ENCODE peak calls at places on chromosomes 4 and X, in six cellular contexts. One of them, this sample, is unnamed.

GRCh38 chr4:107978716-107979451 is 10.8 kb upstream of the HADH start:
- DNase-seq in H9: no peak
- DNase-seq in PC-9: no peak
- DNase-seq in IMR-90: no peak
- DNase-seq in suprapubic skin: no peak
- DNase-seq in CD8-positive, alpha-beta T cell: no peak
- DNase-seq in this sample: no peak

GRCh38 chr4:57588557-57588956 is 478.4 kb upstream of the IGFBP7 start:
- DNase-seq in H9: no peak
- DNase-seq in PC-9: no peak
- DNase-seq in IMR-90: no peak
- DNase-seq in suprapubic skin: no peak
- DNase-seq in CD8-positive, alpha-beta T cell: no peak
- DNase-seq in this sample: no peak

GRCh38 chr4:126958482-126958881 is 674.3 kb upstream of the INTU start:
- DNase-seq in H9: no peak
- DNase-seq in PC-9: no peak
- DNase-seq in IMR-90: no peak
- DNase-seq in suprapubic skin: no peak
- DNase-seq in CD8-positive, alpha-beta T cell: no peak
- DNase-seq in this sample: no peak

GRCh38 chr4:48058620-48059530 is 42.3 kb downstream of the NIPAL1 start:
- DNase-seq in H9: no peak
- DNase-seq in PC-9: peak; percentile 66
- DNase-seq in IMR-90: no peak
- DNase-seq in suprapubic skin: no peak
- DNase-seq in CD8-positive, alpha-beta T cell: no peak
- DNase-seq in this sample: no peak

GRCh38 chrX:103157511-103158316 is 57.2 kb upstream of the BEX4 start:
- DNase-seq in H9: no peak
- DNase-seq in PC-9: no peak
- DNase-seq in IMR-90: peak; percentile 27
- DNase-seq in suprapubic skin: no peak
- DNase-seq in CD8-positive, alpha-beta T cell: no peak
- DNase-seq in this sample: no peak

GRCh38 chr4:26242451-26242850 is 78.4 kb upstream of the RBPJ start:
- DNase-seq in H9: no peak
- DNase-seq in PC-9: peak; percentile 37
- DNase-seq in IMR-90: peak; percentile 40
- DNase-seq in suprapubic skin: no peak
- DNase-seq in CD8-positive, alpha-beta T cell: no peak
- DNase-seq in this sample: no peak

GRCh38 chrX:122552291-122552800 is 631.7 kb upstream of the GRIA3 start:
- DNase-seq in H9: no peak
- DNase-seq in PC-9: no peak
- DNase-seq in IMR-90: no peak
- DNase-seq in suprapubic skin: no peak
- DNase-seq in CD8-positive, alpha-beta T cell: no peak
- DNase-seq in this sample: no peak

GRCh38 chrX:56600141-56600540 is 36.7 kb downstream of the UBQLN2 start:
- DNase-seq in H9: no peak
- DNase-seq in PC-9: no peak
- DNase-seq in IMR-90: peak; percentile 2
- DNase-seq in suprapubic skin: no peak
- DNase-seq in CD8-positive, alpha-beta T cell: no peak
- DNase-seq in this sample: no peak

GRCh38 chr4:156970501-156971167 is 965 bp downstream of the PDGFC start:
- DNase-seq in H9: peak; percentile 64
- DNase-seq in PC-9: peak; percentile 58
- DNase-seq in IMR-90: peak; percentile 62
- DNase-seq in suprapubic skin: peak; percentile 82
- DNase-seq in CD8-positive, alpha-beta T cell: no peak
- DNase-seq in this sample: no peak

GRCh38 chrX:81201692-81202412 is at the start of the genes HMGN5 and SH3BGRL:
- DNase-seq in H9: peak; percentile 80
- DNase-seq in PC-9: no peak
- DNase-seq in IMR-90: peak; percentile 88
- DNase-seq in suprapubic skin: peak; percentile 80
- DNase-seq in CD8-positive, alpha-beta T cell: peak; percentile 77
- DNase-seq in this sample: peak; percentile 27

GRCh38 chr4:150619032-150619431 is 37.1 kb downstream of the MAB21L2 start:
- DNase-seq in H9: no peak
- DNase-seq in PC-9: no peak
- DNase-seq in IMR-90: peak; percentile 6
- DNase-seq in suprapubic skin: no peak
- DNase-seq in CD8-positive, alpha-beta T cell: no peak
- DNase-seq in this sample: no peak

GRCh38 chr4:34766935-34767859 is 1477.1 kb downstream of the ARAP2 start:
- DNase-seq in H9: no peak
- DNase-seq in PC-9: no peak
- DNase-seq in IMR-90: no peak
- DNase-seq in suprapubic skin: no peak
- DNase-seq in CD8-positive, alpha-beta T cell: no peak
- DNase-seq in this sample: no peak

GRCh38 chrX:100635989-100636320 is 651 bp downstream of the TSPAN6 start:
- DNase-seq in H9: no peak
- DNase-seq in PC-9: no peak
- DNase-seq in IMR-90: no peak
- DNase-seq in suprapubic skin: no peak
- DNase-seq in CD8-positive, alpha-beta T cell: no peak
- DNase-seq in this sample: no peak

GRCh38 chr4:73259552-73260140 is 1.0 kb upstream of the ANKRD17 start:
- DNase-seq in H9: no peak
- DNase-seq in PC-9: no peak
- DNase-seq in IMR-90: no peak
- DNase-seq in suprapubic skin: peak; percentile 50
- DNase-seq in CD8-positive, alpha-beta T cell: no peak
- DNase-seq in this sample: no peak

GRCh38 chr4:151014521-151015457 is at the start of gene LRBA:
- DNase-seq in H9: peak; percentile 95
- DNase-seq in PC-9: peak; percentile 82
- DNase-seq in IMR-90: peak; percentile 21
- DNase-seq in suprapubic skin: no peak
- DNase-seq in CD8-positive, alpha-beta T cell: peak; percentile 86
- DNase-seq in this sample: peak; percentile 22

GRCh38 chr4:148399004-148399403 is 43.2 kb downstream of the NR3C2 start:
- DNase-seq in H9: no peak
- DNase-seq in PC-9: no peak
- DNase-seq in IMR-90: no peak
- DNase-seq in suprapubic skin: no peak
- DNase-seq in CD8-positive, alpha-beta T cell: no peak
- DNase-seq in this sample: no peak

GRCh38 chr4:15793506-15794363 is 15.6 kb downstream of the CD38 start:
- DNase-seq in H9: no peak
- DNase-seq in PC-9: no peak
- DNase-seq in IMR-90: no peak
- DNase-seq in suprapubic skin: no peak
- DNase-seq in CD8-positive, alpha-beta T cell: no peak
- DNase-seq in this sample: no peak

GRCh38 chrX:13923845-13924244 is 105.8 kb downstream of the GEMIN8 start:
- DNase-seq in H9: no peak
- DNase-seq in PC-9: no peak
- DNase-seq in IMR-90: no peak
- DNase-seq in suprapubic skin: no peak
- DNase-seq in CD8-positive, alpha-beta T cell: no peak
- DNase-seq in this sample: no peak

GRCh38 chrX:150982235-150982785 is 825 bp upstream of the HMGB3 start:
- DNase-seq in H9: no peak
- DNase-seq in PC-9: no peak
- DNase-seq in IMR-90: no peak
- DNase-seq in suprapubic skin: no peak
- DNase-seq in CD8-positive, alpha-beta T cell: no peak
- DNase-seq in this sample: no peak

GRCh38 chr4:152862608-152863007 is 73.5 kb upstream of the FHDC1 start:
- DNase-seq in H9: no peak
- DNase-seq in PC-9: no peak
- DNase-seq in IMR-90: no peak
- DNase-seq in suprapubic skin: no peak
- DNase-seq in CD8-positive, alpha-beta T cell: no peak
- DNase-seq in this sample: no peak

GRCh38 chr4:147354994-147355393 is 125.9 kb upstream of the EDNRA start:
- DNase-seq in H9: no peak
- DNase-seq in PC-9: no peak
- DNase-seq in IMR-90: peak; percentile 61
- DNase-seq in suprapubic skin: no peak
- DNase-seq in CD8-positive, alpha-beta T cell: no peak
- DNase-seq in this sample: no peak

DNA sequence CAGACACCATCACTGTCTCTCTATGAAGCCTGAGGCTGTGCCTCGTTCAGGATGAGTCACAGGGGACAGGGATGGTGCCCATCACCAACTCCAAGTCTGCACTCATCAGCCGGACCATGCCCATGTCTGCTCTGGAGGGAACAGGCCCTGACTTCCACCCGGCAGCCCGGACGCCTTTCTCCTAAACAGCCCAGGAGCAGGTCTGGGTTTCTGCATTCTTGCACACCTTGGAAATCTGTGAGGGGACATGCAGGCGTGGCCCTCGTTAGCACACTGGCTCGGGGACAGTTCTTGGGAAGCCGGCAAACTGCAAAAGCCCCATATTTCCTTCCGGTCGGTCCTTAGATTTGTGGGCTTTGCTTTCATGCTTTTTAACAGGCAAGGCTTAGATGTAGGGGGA is 67.9 kb upstream of the AFAP1 start:
- DNase-seq in H9: no peak
- DNase-seq in PC-9: no peak
- DNase-seq in IMR-90: no peak
- DNase-seq in suprapubic skin: no peak
- DNase-seq in CD8-positive, alpha-beta T cell: no peak
- DNase-seq in this sample: no peak
- H3K27me3 ChIP-seq in H9: no peaks in the 10 kb centered on the region
- H3K27me3 ChIP-seq in PC-9: peaks cover 3% of the 10 kb centered on the region
- H3K27me3 ChIP-seq in IMR-90: peaks cover 81% of the 10 kb centered on the region
- H3K27me3 ChIP-seq in suprapubic skin: no peaks in the 10 kb centered on the region
- H3K27me3 ChIP-seq in CD8-positive, alpha-beta T cell: no peaks in the 10 kb centered on the region
- H3K27me3 ChIP-seq in this sample: no peaks in the 10 kb centered on the region

DNA sequence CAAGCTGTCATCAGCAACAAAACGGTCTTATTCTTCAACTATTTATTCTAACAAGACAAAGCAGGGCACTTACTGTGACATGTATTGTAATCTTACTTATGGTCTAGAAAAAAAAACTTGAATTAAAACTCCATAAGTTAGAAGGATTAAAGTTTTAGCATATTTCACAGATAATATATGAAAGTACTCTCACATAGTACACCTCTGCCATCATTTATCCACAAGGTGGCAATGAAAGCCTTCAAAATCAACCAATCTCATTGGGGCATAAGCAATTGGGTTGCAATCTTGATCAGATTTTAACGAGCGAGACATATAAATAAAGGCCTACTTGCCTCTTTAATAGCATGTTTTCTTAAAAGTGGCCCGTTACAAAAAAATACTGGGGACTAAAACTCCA is 1382.9 kb downstream of the FAM133A start:
- DNase-seq in H9: no peak
- DNase-seq in PC-9: no peak
- DNase-seq in IMR-90: peak; percentile 4
- DNase-seq in suprapubic skin: no peak
- DNase-seq in CD8-positive, alpha-beta T cell: no peak
- DNase-seq in this sample: no peak
- TF ChIP-seq CTCF in H9: peak; percentile 71
- TF ChIP-seq CTCF in PC-9: peak; percentile 16
- TF ChIP-seq CTCF in IMR-90: peak; percentile 33
- TF ChIP-seq CTCF in suprapubic skin: no peak
- TF ChIP-seq CTCF in CD8-positive, alpha-beta T cell: no peak
- TF ChIP-seq CTCF in this sample: no peak

GRCh38 chr4:4687935-4688727 is 146.3 kb upstream of the STX18 start:
- DNase-seq in H9: no peak
- DNase-seq in PC-9: no peak
- DNase-seq in IMR-90: no peak
- DNase-seq in suprapubic skin: no peak
- DNase-seq in CD8-positive, alpha-beta T cell: no peak
- DNase-seq in this sample: no peak
- H3K27ac ChIP-seq in H9: no peak overlapping the region
- H3K27ac ChIP-seq in PC-9: no peak overlapping the region
- H3K27ac ChIP-seq in IMR-90: no peak overlapping the region
- H3K27ac ChIP-seq in suprapubic skin: no peak overlapping the region
- H3K27ac ChIP-seq in CD8-positive, alpha-beta T cell: no peak overlapping the region
- H3K27ac ChIP-seq in this sample: no peak overlapping the region

DNA sequence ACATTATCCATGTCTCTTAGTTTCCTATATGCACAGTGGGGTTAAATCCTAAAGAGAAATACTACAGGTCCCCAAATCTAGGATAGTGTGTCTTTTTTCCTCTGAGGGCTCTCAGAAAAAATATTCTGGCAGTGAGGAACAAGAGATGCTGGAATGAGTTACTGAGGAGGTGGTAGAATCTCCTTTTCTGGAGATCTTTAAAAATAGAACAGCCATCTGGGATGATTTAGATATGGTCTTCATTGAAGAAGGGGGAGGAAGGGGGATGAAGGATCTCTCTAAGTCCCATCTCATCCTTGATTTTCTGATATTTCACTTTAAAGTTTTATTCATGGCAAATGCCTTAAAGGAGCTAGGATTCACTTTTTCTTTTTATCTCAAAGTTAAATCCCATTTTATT is 235.0 kb downstream of the MAML3 start:
- DNase-seq in H9: no peak
- DNase-seq in PC-9: no peak
- DNase-seq in IMR-90: no peak
- DNase-seq in suprapubic skin: no peak
- DNase-seq in CD8-positive, alpha-beta T cell: no peak
- DNase-seq in this sample: no peak
- H3K27me3 ChIP-seq in H9: no peaks in the 10 kb centered on the region
- H3K27me3 ChIP-seq in PC-9: no peaks in the 10 kb centered on the region
- H3K27me3 ChIP-seq in IMR-90: no peaks in the 10 kb centered on the region
- H3K27me3 ChIP-seq in suprapubic skin: no peaks in the 10 kb centered on the region
- H3K27me3 ChIP-seq in CD8-positive, alpha-beta T cell: no peaks in the 10 kb centered on the region
- H3K27me3 ChIP-seq in this sample: no peaks in the 10 kb centered on the region

DNA sequence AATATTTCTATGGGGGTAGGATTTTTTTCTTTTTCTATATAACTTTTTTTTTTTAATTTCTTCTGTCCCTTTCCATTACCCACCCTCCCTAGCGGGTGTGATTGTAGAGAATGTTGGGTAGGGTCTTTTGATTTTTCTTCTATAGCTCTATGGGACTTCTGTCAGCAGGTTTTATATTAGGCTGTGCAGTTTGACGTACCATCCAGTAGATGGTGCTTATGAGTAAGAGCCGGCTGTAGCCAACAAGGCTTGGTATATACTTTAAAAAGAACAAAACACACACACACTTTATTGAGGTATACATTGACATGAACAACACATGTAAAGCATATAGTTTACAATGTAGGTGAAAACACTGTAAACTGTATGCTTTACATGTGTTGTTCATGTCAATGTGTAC is 247.9 kb upstream of the POF1B start:
- DNase-seq in H9: no peak
- DNase-seq in PC-9: no peak
- DNase-seq in IMR-90: peak; percentile 5
- DNase-seq in suprapubic skin: no peak
- DNase-seq in CD8-positive, alpha-beta T cell: no peak
- DNase-seq in this sample: no peak
- TF ChIP-seq CTCF in H9: peak; percentile 71
- TF ChIP-seq CTCF in PC-9: peak; percentile 66
- TF ChIP-seq CTCF in IMR-90: peak; percentile 46
- TF ChIP-seq CTCF in suprapubic skin: no peak
- TF ChIP-seq CTCF in CD8-positive, alpha-beta T cell: no peak
- TF ChIP-seq CTCF in this sample: no peak

GRCh38 chr4:158811216-158811540 is 42.4 kb downstream of the FNIP2 start:
- DNase-seq in H9: no peak
- DNase-seq in PC-9: no peak
- DNase-seq in IMR-90: no peak
- DNase-seq in suprapubic skin: no peak
- DNase-seq in CD8-positive, alpha-beta T cell: no peak
- DNase-seq in this sample: no peak
- H3K27ac ChIP-seq in H9: no peak overlapping the region
- H3K27ac ChIP-seq in PC-9: peak overlapping the region; percentile 84
- H3K27ac ChIP-seq in IMR-90: no peak overlapping the region
- H3K27ac ChIP-seq in suprapubic skin: peak overlapping the region; percentile 85
- H3K27ac ChIP-seq in CD8-positive, alpha-beta T cell: no peak overlapping the region
- H3K27ac ChIP-seq in this sample: peak overlapping the region; percentile 89